ENCODE peak calls at places on chromosomes 3 and 15, in four cellular contexts. M is stomach, P is IMR-90, Q is Peyer's patch. F is an unnamed sample.

GRCh38 chr3:49610881-49611280 is 56.6 kb downstream of the BSN start:
- DNase-seq in M (no peak), Q (no peak), P (no peak), F (no peak)

GRCh38 chr3:156691920-156692319 is 17.5 kb downstream of the TIPARP start:
- DNase-seq in P (peak), Q (no peak), M (no peak), F (no peak)

GRCh38 chr15:92611150-92611549 is 44.4 kb downstream of the FAM174B start:
- DNase-seq in M (no peak), Q (no peak), P (no peak), F (no peak)

GRCh38 chr15:48603123-48603500 is 42.4 kb downstream of the FBN1 start:
- DNase-seq in P (no peak), M (no peak), Q (no peak), F (no peak)

GRCh38 chr3:155963557-155963956 is 93.1 kb downstream of the GMPS start:
- DNase-seq in M (no peak), P (peak), Q (no peak), F (no peak)

GRCh38 chr15:74748322-74748946 is at the start of gene CYP1A2:
- DNase-seq in M (no peak), P (no peak), Q (no peak), F (no peak)

GRCh38 chr15:92425578-92426225 is 32.0 kb downstream of the ST8SIA2 start:
- DNase-seq in Q (no peak), P (no peak), M (no peak), F (no peak)

GRCh38 chr3:156161172-156161571 is 40.8 kb downstream of the KCNAB1 start:
- DNase-seq in M (no peak), Q (no peak), P (peak), F (no peak)

GRCh38 chr15:42084465-42085235 is 9.7 kb downstream of the PLA2G4D start:
- DNase-seq in Q (peak), M (peak), P (peak), F (peak)

GRCh38 chr15:70566047-70566835 is 197.1 kb downstream of the UACA start:
- DNase-seq in P (no peak), Q (no peak), M (no peak), F (no peak)

GRCh38 chr15:89457086-89457485 is 39.3 kb downstream of the RHCG start:
- DNase-seq in P (peak), Q (no peak), M (no peak), F (no peak)

GRCh38 chr3:165521131-165521871 is 315.9 kb downstream of the BCHE start:
- DNase-seq in Q (no peak), P (no peak), M (no peak), F (no peak)

GRCh38 chr3:72492240-72492639 is 356.0 kb downstream of the SHQ1 start:
- DNase-seq in P (peak), M (no peak), Q (no peak), F (peak)

GRCh38 chr3:175606650-175607318 is 747.6 kb downstream of the NAALADL2 start:
- DNase-seq in Q (no peak), P (peak), M (no peak), F (no peak)

GRCh38 chr3:53941174-53941573 is 49.5 kb upstream of the SELENOK start:
- DNase-seq in Q (no peak), P (peak), M (no peak), F (no peak)

GRCh38 chr3:4416961-4417360 is 50.1 kb downstream of the SUMF1 start:
- DNase-seq in P (peak), M (no peak), Q (no peak), F (no peak)

GRCh38 chr3:108334698-108335097 is 38.4 kb downstream of the HHLA2 start:
- DNase-seq in P (peak), Q (no peak), M (no peak), F (no peak)

GRCh38 chr3:115804722-115805121 is 181.4 kb downstream of the GAP43 start:
- DNase-seq in M (no peak), Q (no peak), P (peak), F (no peak)

GRCh38 chr3:129184396-129184656 is 630 bp upstream of the CNBP start:
- DNase-seq in M (no peak), P (no peak), Q (no peak), F (no peak)

GRCh38 chr3:183500349-183500748 is 55.2 kb downstream of the KLHL6 start:
- DNase-seq in M (no peak), P (no peak), Q (no peak), F (no peak)

GRCh38 chr3:195257454-195258448 is 13.2 kb downstream of the XXYLT1 start:
- DNase-seq in M (no peak), Q (no peak), P (peak), F (no peak)

GRCh38 chr3:133209871-133210550 is 171.8 kb downstream of the TMEM108 start:
- DNase-seq in Q (no peak), M (no peak), P (peak), F (no peak)

GRCh38 chr15:80779658-80780415 is 667 bp downstream of the CEMIP start:
- DNase-seq in P (peak), M (no peak), Q (no peak), F (peak)

GRCh38 chr15:80778621-80778963 is 578 bp upstream of the CEMIP start:
- DNase-seq in P (no peak), M (no peak), Q (no peak), F (no peak)

GRCh38 chr15:80777836-80778620 is 1.1 kb upstream of the CEMIP start:
- DNase-seq in P (no peak), M (no peak), Q (no peak), F (no peak)

GRCh38 chr15:80778964-80779657 is at the start of gene CEMIP:
- DNase-seq in Q (no peak), P (peak), M (peak), F (peak)

DNA sequence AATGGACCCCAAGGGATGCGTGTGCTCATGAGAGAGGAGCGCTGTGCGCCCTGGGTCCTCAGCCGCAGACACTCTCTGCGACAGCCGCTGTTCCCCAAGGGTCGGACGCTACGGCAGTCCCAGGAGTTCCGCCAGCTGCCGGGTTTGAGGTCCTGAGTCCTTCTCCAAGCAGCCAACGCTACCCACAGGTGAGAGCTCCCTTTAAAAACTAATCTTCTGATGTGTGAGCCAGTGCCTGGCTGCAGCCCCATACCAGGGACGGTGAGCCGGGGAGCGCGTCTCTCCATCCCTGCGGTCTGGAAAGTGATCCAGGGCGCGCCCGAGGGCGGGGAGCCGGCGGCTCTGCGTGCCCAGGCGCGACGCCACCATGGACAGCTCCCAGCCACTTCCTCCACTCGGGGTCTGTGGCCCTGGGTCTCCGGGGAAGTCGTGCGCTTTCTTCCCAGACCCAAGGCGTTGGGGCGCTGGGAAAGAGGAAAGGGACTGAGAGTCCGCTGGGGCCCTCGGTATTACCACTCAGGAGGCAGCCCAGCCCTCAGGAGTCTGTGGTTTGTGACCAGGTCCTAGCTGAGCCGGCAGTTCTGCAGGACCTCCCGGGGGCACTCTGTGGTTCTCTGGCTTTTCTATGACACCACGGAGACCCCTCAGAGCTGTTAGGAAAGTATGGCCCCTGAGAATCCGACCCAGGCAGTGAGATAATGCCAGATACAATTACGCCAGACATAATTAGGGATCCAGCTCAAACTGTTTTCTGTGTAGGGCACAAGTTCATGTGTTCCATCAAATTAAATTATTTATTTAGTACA is 1.4 kb downstream of the CEMIP start:
- DNase-seq in Q (no peak), P (peak), M (peak), F (peak)
- H3K4me3 ChIP-seq in Q (no peak), P (peak), M (peak), F (no peak)

DNA sequence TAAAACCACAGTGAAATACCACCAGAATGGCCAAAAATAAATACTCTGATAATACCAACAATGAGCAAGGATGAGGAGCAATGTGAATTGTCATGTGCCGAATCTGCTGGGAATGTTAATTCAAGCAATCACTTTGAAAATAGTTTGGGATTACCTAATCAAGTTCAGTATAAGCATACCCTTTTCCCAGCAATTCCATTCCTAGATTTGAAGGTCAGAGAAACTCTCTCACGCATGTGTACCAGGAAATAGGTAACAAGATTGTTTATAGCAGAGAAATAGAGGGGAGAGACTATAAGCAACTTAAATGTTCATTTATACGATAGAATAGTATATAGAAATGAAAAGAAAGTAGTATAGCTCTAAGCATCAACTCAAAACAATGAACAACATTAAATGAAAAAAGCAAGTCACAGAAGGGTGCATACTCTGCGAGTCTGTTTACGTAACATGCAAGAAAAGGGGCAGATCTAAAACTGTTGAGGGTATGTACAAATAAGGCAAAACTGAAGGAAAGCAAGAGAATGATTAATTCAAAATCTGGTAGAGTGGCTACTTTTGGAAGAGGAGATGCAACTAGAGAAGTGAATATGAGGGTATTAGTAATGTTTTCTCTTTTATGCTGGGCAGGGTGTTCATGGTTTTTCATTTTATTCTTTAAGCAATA is 27.4 kb downstream of the TMOD3 start:
- DNase-seq in P (peak), M (no peak), Q (no peak), F (no peak)
- TF ChIP-seq CTCF in P (no peak), M (no peak), Q (no peak), F (no peak)

GRCh38 chr3:187321766-187322165 is 30.2 kb upstream of the MASP1 start:
- DNase-seq in M (no peak), P (no peak), Q (no peak), F (no peak)

GRCh38 chr3:187318819-187319616 is 27.5 kb upstream of the MASP1 start:
- DNase-seq in M (peak), Q (peak), P (peak), F (no peak)

GRCh38 chr3:187314176-187314575 is 22.6 kb upstream of the MASP1 start:
- DNase-seq in M (no peak), Q (no peak), P (no peak), F (no peak)

GRCh38 chr3:187315872-187316271 is 24.3 kb upstream of the MASP1 start:
- DNase-seq in Q (no peak), P (no peak), M (no peak), F (no peak)

DNA sequence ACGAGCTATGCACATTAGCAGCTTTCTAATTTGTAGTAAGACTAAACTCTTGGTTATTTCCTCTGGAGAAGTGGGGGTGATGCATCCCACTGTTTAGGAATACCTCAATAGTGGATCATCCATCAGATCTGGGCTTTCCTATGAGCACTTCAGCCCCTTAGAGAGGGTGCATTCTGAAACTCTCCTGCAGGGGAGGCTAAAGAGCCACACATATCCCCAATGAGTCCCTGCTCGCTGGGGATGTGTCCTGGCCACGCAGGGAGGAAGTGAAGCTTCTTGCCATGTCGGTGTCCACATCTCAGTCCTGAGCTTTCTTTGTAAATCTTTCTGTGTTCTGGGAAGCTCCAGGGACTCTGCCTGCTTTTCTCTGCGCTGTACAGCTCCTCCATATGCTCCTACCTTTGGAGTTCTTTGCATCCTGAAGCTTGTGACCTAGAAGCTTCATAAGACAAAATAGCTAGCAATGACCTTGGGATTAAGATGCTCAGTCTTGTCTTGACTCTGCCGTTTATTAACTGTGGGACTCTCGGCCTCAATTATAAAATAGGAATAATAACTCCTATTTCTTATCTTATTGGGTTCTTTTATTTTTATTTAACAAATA is 28.3 kb upstream of the MASP1 start:
- DNase-seq in Q (peak), M (peak), P (peak), F (peak)
- H3K4me3 ChIP-seq in Q (no peak), M (no peak), P (no peak), F (no peak)

GRCh38 chr3:38560284-38560683 is 64.1 kb downstream of the EXOG start:
- DNase-seq in Q (no peak), M (peak), P (no peak), F (no peak)
- TF ChIP-seq CTCF in Q (no peak), M (no peak), P (no peak), F (no peak)

GRCh38 chr3:141412087-141412935 is 44.0 kb downstream of the ZBTB38 start:
- DNase-seq in P (peak), Q (peak), M (peak), F (peak)

GRCh38 chr3:141410408-141410807 is 42.1 kb downstream of the ZBTB38 start:
- DNase-seq in P (peak), Q (no peak), M (no peak), F (peak)

GRCh38 chr3:141413387-141414140 is 45.3 kb downstream of the ZBTB38 start:
- DNase-seq in Q (no peak), M (no peak), P (peak), F (no peak)

GRCh38 chr3:141412936-141413354 is 44.6 kb downstream of the ZBTB38 start:
- DNase-seq in M (peak), P (peak), Q (peak), F (peak)

GRCh38 chr3:141410861-141411771 is 42.8 kb downstream of the ZBTB38 start:
- DNase-seq in Q (peak), M (no peak), P (peak), F (no peak)
- H3K4me3 ChIP-seq in Q (no peak), M (no peak), P (no peak), F (no peak)

GRCh38 chr3:131238496-131238895 is 143.1 kb upstream of the NUDT16 start:
- DNase-seq in Q (no peak), M (no peak), P (no peak), F (no peak)
- TF ChIP-seq CTCF in Q (no peak), M (no peak), P (no peak), F (no peak)

GRCh38 chr15:32766101-32766500 is 48.3 kb downstream of the GREM1 start:
- DNase-seq in M (no peak), P (no peak), Q (no peak), F (no peak)

GRCh38 chr15:32763295-32763694 is 45.5 kb downstream of the GREM1 start:
- DNase-seq in Q (no peak), M (no peak), P (no peak), F (no peak)

GRCh38 chr15:32765236-32765635 is 47.4 kb downstream of the GREM1 start:
- DNase-seq in P (no peak), M (no peak), Q (no peak), F (no peak)

GRCh38 chr15:32767236-32767635 is 49.4 kb downstream of the GREM1 start:
- DNase-seq in M (no peak), Q (no peak), P (peak), F (no peak)
- H3K4me3 ChIP-seq in M (no peak), Q (no peak), P (no peak), F (no peak)

GRCh38 chr3:23256741-23257435 is 53.8 kb downstream of the UBE2E2 start:
- DNase-seq in Q (no peak), M (no peak), P (no peak), F (no peak)
- TF ChIP-seq CTCF in Q (no peak), M (no peak), P (no peak), F (no peak)

GRCh38 chr15:55513125-55513524 is 5.1 kb upstream of the DNAAF4 start:
- DNase-seq in P (no peak), M (no peak), Q (no peak), F (no peak)

GRCh38 chr15:55514414-55514850 is 6.4 kb upstream of the DNAAF4 start:
- DNase-seq in P (no peak), Q (no peak), M (no peak), F (no peak)

GRCh38 chr15:55518641-55519040 is 10.6 kb upstream of the DNAAF4 start:
- DNase-seq in Q (no peak), P (no peak), M (no peak), F (no peak)

GRCh38 chr15:55515991-55516776 is 8.2 kb upstream of the DNAAF4 start:
- DNase-seq in M (no peak), P (no peak), Q (no peak), F (no peak)

GRCh38 chr15:55518009-55518408 is 10.0 kb upstream of the DNAAF4 start:
- DNase-seq in Q (no peak), P (no peak), M (no peak), F (no peak)
- H3K4me3 ChIP-seq in Q (no peak), P (no peak), M (no peak), F (no peak)